ENCODE peak calls at places on chromosomes 7 and 10, in seven cellular contexts. U is heart left ventricle; I is EL; S is hepatic stellate cell; L is activated CD8-positive, alpha-beta memory T cell treated with anti-CD3 and anti-CD28 coated beads, Interleukin-2, amount 50 U/mL, for 48 hours; A is stimulated activated CD4-positive, alpha-beta T cell treated with anti-CD3 and anti-CD28 coated beads, Interleukin-4, amount 100 ng/mL, for 1 hour; O is NCI-H1105. F is an unnamed sample.

GRCh38 chr10:114042895-114043531 is 653 bp upstream of the ADRB1 start:
- DNase-seq in S (peak; percentile 22), U (peak; percentile 55), A (peak; percentile 13), I (peak; percentile 39), O (no peak), L (peak; percentile 58), F (no peak)

GRCh38 chr7:80307251-80307856 is 172.7 kb downstream of the GNAI1 start:
- DNase-seq in A (no peak), L (no peak), S (peak; percentile 34), U (no peak), O (no peak), I (peak; percentile 49), F (no peak)

GRCh38 chr10:93751832-93752231 is 5.9 kb upstream of the LGI1 start:
- DNase-seq in U (no peak), O (no peak), A (peak; percentile 9), S (peak; percentile 38), L (no peak), I (peak; percentile 34), F (peak; percentile 42)

GRCh38 chr10:78134919-78135318 is 101.3 kb downstream of the RPS24 start:
- DNase-seq in I (no peak), S (no peak), O (no peak), L (no peak), U (no peak), A (no peak), F (peak; percentile 2)

GRCh38 chr7:31373337-31374289 is 33.1 kb upstream of the NEUROD6 start:
- DNase-seq in O (peak; percentile 42), I (peak; percentile 53), A (no peak), U (no peak), L (no peak), S (peak; percentile 37), F (peak; percentile 66)

GRCh38 chr7:155190608-155191536 is 106.8 kb upstream of the INSIG1 start:
- DNase-seq in S (peak; percentile 57), A (peak; percentile 76), U (peak; percentile 49), O (no peak), I (peak; percentile 34), L (peak; percentile 94), F (peak; percentile 2)

GRCh38 chr10:24463683-24464426 is 254.9 kb downstream of the KIAA1217 start:
- DNase-seq in A (no peak), S (peak; percentile 31), U (no peak), L (no peak), O (no peak), I (peak; percentile 94), F (peak; percentile 10)

GRCh38 chr7:1669954-1670893 is at the start of gene ELFN1:
- DNase-seq in S (no peak), O (peak; percentile 55), I (no peak), L (peak; percentile 46), U (peak; percentile 31), A (no peak), F (no peak)

GRCh38 chr10:22599048-22599561 is 115.3 kb downstream of the PIP4K2A start:
- DNase-seq in S (peak; percentile 64), U (no peak), L (peak; percentile 47), O (no peak), A (no peak), I (peak; percentile 78), F (peak; percentile 40)

GRCh38 chr7:134368851-134369533 is 52.3 kb upstream of the SLC35B4 start:
- DNase-seq in U (no peak), L (no peak), O (peak; percentile 21), I (peak; percentile 23), S (no peak), A (no peak), F (no peak)

GRCh38 chr7:2044883-2045471 is 187.8 kb downstream of the MAD1L1 start:
- DNase-seq in L (no peak), S (no peak), A (no peak), O (no peak), I (no peak), U (no peak), F (no peak)

GRCh38 chr7:18357691-18358090 is 137.9 kb upstream of the HDAC9 start:
- DNase-seq in O (no peak), L (no peak), U (no peak), S (peak; percentile 7), A (no peak), I (peak; percentile 34), F (peak; percentile 26)

GRCh38 chr7:1936006-1936310 is 265.9 kb downstream of the ELFN1 start:
- DNase-seq in A (no peak), S (no peak), I (no peak), O (no peak), L (no peak), U (no peak), F (no peak)

F was measured in OCI-M1.